ENCODE peak calls at places on chromosomes 12 and 14, in five cellular contexts. One of them, this sample, is unnamed.
A peak's percentile ranks its signal among the peaks of the same experiment; 100 is the strongest.

GRCh38 chr12:116458492-116458891 is 100.7 kb upstream of the MAP1LC3B2 start:
- DNase-seq in activated T-helper 9 cell treated with anti-CD3 and anti-CD28 coated beads, Interleukin-2, amount 50 U/mL, for 16 hours: no peak
- DNase-seq in ascending aorta: no peak
- DNase-seq in GDM1: no peak
- DNase-seq in Caco-2: no peak
- DNase-seq in this sample: no peak

GRCh38 chr12:50243507-50243906 is 39.8 kb downstream of the LIMA1 start:
- DNase-seq in activated T-helper 9 cell treated with anti-CD3 and anti-CD28 coated beads, Interleukin-2, amount 50 U/mL, for 16 hours: no peak
- DNase-seq in ascending aorta: no peak
- DNase-seq in GDM1: no peak
- DNase-seq in Caco-2: no peak
- DNase-seq in this sample: no peak

GRCh38 chr12:85029456-85029855 is 6.6 kb downstream of the TSPAN19 start:
- DNase-seq in activated T-helper 9 cell treated with anti-CD3 and anti-CD28 coated beads, Interleukin-2, amount 50 U/mL, for 16 hours: no peak
- DNase-seq in ascending aorta: no peak
- DNase-seq in GDM1: no peak
- DNase-seq in Caco-2: peak; percentile 4
- DNase-seq in this sample: peak; percentile 71

GRCh38 chr12:31599053-31599452 is 8.1 kb upstream of the DENND5B start:
- DNase-seq in activated T-helper 9 cell treated with anti-CD3 and anti-CD28 coated beads, Interleukin-2, amount 50 U/mL, for 16 hours: no peak
- DNase-seq in ascending aorta: no peak
- DNase-seq in GDM1: no peak
- DNase-seq in Caco-2: no peak
- DNase-seq in this sample: no peak

GRCh38 chr14:53715390-53715730 is 241.3 kb downstream of the BMP4 start:
- DNase-seq in activated T-helper 9 cell treated with anti-CD3 and anti-CD28 coated beads, Interleukin-2, amount 50 U/mL, for 16 hours: no peak
- DNase-seq in ascending aorta: no peak
- DNase-seq in GDM1: no peak
- DNase-seq in Caco-2: no peak
- DNase-seq in this sample: peak; percentile 45

GRCh38 chr12:11865835-11866234 is 204.9 kb upstream of the BCL2L14 start:
- DNase-seq in activated T-helper 9 cell treated with anti-CD3 and anti-CD28 coated beads, Interleukin-2, amount 50 U/mL, for 16 hours: no peak
- DNase-seq in ascending aorta: no peak
- DNase-seq in GDM1: no peak
- DNase-seq in Caco-2: no peak
- DNase-seq in this sample: no peak

GRCh38 chr12:716506-716905 is 35.9 kb upstream of the WNK1 start:
- DNase-seq in activated T-helper 9 cell treated with anti-CD3 and anti-CD28 coated beads, Interleukin-2, amount 50 U/mL, for 16 hours: peak; percentile 6
- DNase-seq in ascending aorta: no peak
- DNase-seq in GDM1: no peak
- DNase-seq in Caco-2: no peak
- DNase-seq in this sample: no peak

GRCh38 chr14:102568115-102568614 is 24.3 kb upstream of the RCOR1 start:
- DNase-seq in activated T-helper 9 cell treated with anti-CD3 and anti-CD28 coated beads, Interleukin-2, amount 50 U/mL, for 16 hours: peak; percentile 23
- DNase-seq in ascending aorta: no peak
- DNase-seq in GDM1: peak; percentile 19
- DNase-seq in Caco-2: peak; percentile 72
- DNase-seq in this sample: peak; percentile 78

GRCh38 chr12:15679146-15679545 is 110.0 kb downstream of the EPS8 start:
- DNase-seq in activated T-helper 9 cell treated with anti-CD3 and anti-CD28 coated beads, Interleukin-2, amount 50 U/mL, for 16 hours: no peak
- DNase-seq in ascending aorta: no peak
- DNase-seq in GDM1: no peak
- DNase-seq in Caco-2: no peak
- DNase-seq in this sample: no peak

GRCh38 chr12:39692258-39692853 is 72.8 kb upstream of the ABCD2 start:
- DNase-seq in activated T-helper 9 cell treated with anti-CD3 and anti-CD28 coated beads, Interleukin-2, amount 50 U/mL, for 16 hours: no peak
- DNase-seq in ascending aorta: no peak
- DNase-seq in GDM1: no peak
- DNase-seq in Caco-2: no peak
- DNase-seq in this sample: peak; percentile 34

GRCh38 chr12:3553681-3554546 is 62.9 kb downstream of the PRMT8 start:
- DNase-seq in activated T-helper 9 cell treated with anti-CD3 and anti-CD28 coated beads, Interleukin-2, amount 50 U/mL, for 16 hours: no peak
- DNase-seq in ascending aorta: no peak
- DNase-seq in GDM1: no peak
- DNase-seq in Caco-2: peak; percentile 23
- DNase-seq in this sample: no peak

GRCh38 chr12:11694528-11694927 is 45.1 kb downstream of the ETV6 start:
- DNase-seq in activated T-helper 9 cell treated with anti-CD3 and anti-CD28 coated beads, Interleukin-2, amount 50 U/mL, for 16 hours: no peak
- DNase-seq in ascending aorta: no peak
- DNase-seq in GDM1: no peak
- DNase-seq in Caco-2: no peak
- DNase-seq in this sample: no peak

GRCh38 chr14:71908141-71908540 is 24.1 kb upstream of the RGS6 start:
- DNase-seq in activated T-helper 9 cell treated with anti-CD3 and anti-CD28 coated beads, Interleukin-2, amount 50 U/mL, for 16 hours: no peak
- DNase-seq in ascending aorta: no peak
- DNase-seq in GDM1: no peak
- DNase-seq in Caco-2: no peak
- DNase-seq in this sample: peak; percentile 69

GRCh38 chr14:77485901-77486678 is 12.5 kb downstream of the ISM2 start:
- DNase-seq in activated T-helper 9 cell treated with anti-CD3 and anti-CD28 coated beads, Interleukin-2, amount 50 U/mL, for 16 hours: no peak
- DNase-seq in ascending aorta: no peak
- DNase-seq in GDM1: no peak
- DNase-seq in Caco-2: no peak
- DNase-seq in this sample: peak; percentile 46

GRCh38 chr14:77161011-77161410 is 19.4 kb upstream of the ZDHHC22 start:
- DNase-seq in activated T-helper 9 cell treated with anti-CD3 and anti-CD28 coated beads, Interleukin-2, amount 50 U/mL, for 16 hours: no peak
- DNase-seq in ascending aorta: no peak
- DNase-seq in GDM1: no peak
- DNase-seq in Caco-2: no peak
- DNase-seq in this sample: no peak

GRCh38 chr14:72766296-72766695 is 127.6 kb downstream of the DPF3 start:
- DNase-seq in activated T-helper 9 cell treated with anti-CD3 and anti-CD28 coated beads, Interleukin-2, amount 50 U/mL, for 16 hours: no peak
- DNase-seq in ascending aorta: no peak
- DNase-seq in GDM1: no peak
- DNase-seq in Caco-2: no peak
- DNase-seq in this sample: no peak

GRCh38 chr14:76919811-76920571 is 93.8 kb downstream of the LRRC74A start:
- DNase-seq in activated T-helper 9 cell treated with anti-CD3 and anti-CD28 coated beads, Interleukin-2, amount 50 U/mL, for 16 hours: no peak
- DNase-seq in ascending aorta: no peak
- DNase-seq in GDM1: peak; percentile 22
- DNase-seq in Caco-2: no peak
- DNase-seq in this sample: peak; percentile 53

GRCh38 chr12:108119126-108119973 is 9.7 kb upstream of the WSCD2 start:
- DNase-seq in activated T-helper 9 cell treated with anti-CD3 and anti-CD28 coated beads, Interleukin-2, amount 50 U/mL, for 16 hours: no peak
- DNase-seq in ascending aorta: no peak
- DNase-seq in GDM1: no peak
- DNase-seq in Caco-2: no peak
- DNase-seq in this sample: no peak

GRCh38 chr14:101365329-101366158 is 195.8 kb upstream of the DIO3 start:
- DNase-seq in activated T-helper 9 cell treated with anti-CD3 and anti-CD28 coated beads, Interleukin-2, amount 50 U/mL, for 16 hours: no peak
- DNase-seq in ascending aorta: no peak
- DNase-seq in GDM1: no peak
- DNase-seq in Caco-2: no peak
- DNase-seq in this sample: no peak

GRCh38 chr12:26878661-26879119 is 45.7 kb upstream of the ITPR2 start:
- DNase-seq in activated T-helper 9 cell treated with anti-CD3 and anti-CD28 coated beads, Interleukin-2, amount 50 U/mL, for 16 hours: no peak
- DNase-seq in ascending aorta: peak; percentile 65
- DNase-seq in GDM1: no peak
- DNase-seq in Caco-2: no peak
- DNase-seq in this sample: no peak

GRCh38 chr14:73208390-73208789 is 28.9 kb upstream of the PAPLN start:
- DNase-seq in activated T-helper 9 cell treated with anti-CD3 and anti-CD28 coated beads, Interleukin-2, amount 50 U/mL, for 16 hours: no peak
- DNase-seq in ascending aorta: no peak
- DNase-seq in GDM1: no peak
- DNase-seq in Caco-2: no peak
- DNase-seq in this sample: no peak

GRCh38 chr14:22515961-22516360 is 73.1 kb downstream of the DAD1 start:
- DNase-seq in activated T-helper 9 cell treated with anti-CD3 and anti-CD28 coated beads, Interleukin-2, amount 50 U/mL, for 16 hours: no peak
- DNase-seq in ascending aorta: no peak
- DNase-seq in GDM1: no peak
- DNase-seq in Caco-2: no peak
- DNase-seq in this sample: no peak

GRCh38 chr12:6970096-6970527 is 352 bp downstream of the PHB2 start:
- DNase-seq in activated T-helper 9 cell treated with anti-CD3 and anti-CD28 coated beads, Interleukin-2, amount 50 U/mL, for 16 hours: no peak
- DNase-seq in ascending aorta: no peak
- DNase-seq in GDM1: no peak
- DNase-seq in Caco-2: peak; percentile 63
- DNase-seq in this sample: no peak

GRCh38 chr12:14399871-14400270 is 34.4 kb downstream of the ATF7IP start:
- DNase-seq in activated T-helper 9 cell treated with anti-CD3 and anti-CD28 coated beads, Interleukin-2, amount 50 U/mL, for 16 hours: no peak
- DNase-seq in ascending aorta: no peak
- DNase-seq in GDM1: no peak
- DNase-seq in Caco-2: no peak
- DNase-seq in this sample: peak; percentile 54

GRCh38 chr14:103185051-103186027 is 62.1 kb downstream of the TNFAIP2 start:
- DNase-seq in activated T-helper 9 cell treated with anti-CD3 and anti-CD28 coated beads, Interleukin-2, amount 50 U/mL, for 16 hours: no peak
- DNase-seq in ascending aorta: no peak
- DNase-seq in GDM1: no peak
- DNase-seq in Caco-2: peak; percentile 45
- DNase-seq in this sample: peak; percentile 80

GRCh38 chr12:127150028-127150427 is 1116.9 kb upstream of the TMEM132C start:
- DNase-seq in activated T-helper 9 cell treated with anti-CD3 and anti-CD28 coated beads, Interleukin-2, amount 50 U/mL, for 16 hours: no peak
- DNase-seq in ascending aorta: no peak
- DNase-seq in GDM1: no peak
- DNase-seq in Caco-2: no peak
- DNase-seq in this sample: no peak

GRCh38 chr12:96334502-96334901 is 65.7 kb downstream of the CDK17 start:
- DNase-seq in activated T-helper 9 cell treated with anti-CD3 and anti-CD28 coated beads, Interleukin-2, amount 50 U/mL, for 16 hours: no peak
- DNase-seq in ascending aorta: no peak
- DNase-seq in GDM1: no peak
- DNase-seq in Caco-2: no peak
- DNase-seq in this sample: peak; percentile 25

GRCh38 chr12:4296749-4297148 is 23.2 kb downstream of the CCND2 start:
- DNase-seq in activated T-helper 9 cell treated with anti-CD3 and anti-CD28 coated beads, Interleukin-2, amount 50 U/mL, for 16 hours: no peak
- DNase-seq in ascending aorta: no peak
- DNase-seq in GDM1: no peak
- DNase-seq in Caco-2: no peak
- DNase-seq in this sample: no peak

GRCh38 chr12:24617471-24617870 is 331.4 kb downstream of the BCAT1 start:
- DNase-seq in activated T-helper 9 cell treated with anti-CD3 and anti-CD28 coated beads, Interleukin-2, amount 50 U/mL, for 16 hours: no peak
- DNase-seq in ascending aorta: no peak
- DNase-seq in GDM1: no peak
- DNase-seq in Caco-2: no peak
- DNase-seq in this sample: no peak

GRCh38 chr12:6363330-6364036 is 11.9 kb downstream of the SCNN1A start:
- DNase-seq in activated T-helper 9 cell treated with anti-CD3 and anti-CD28 coated beads, Interleukin-2, amount 50 U/mL, for 16 hours: peak; percentile 68
- DNase-seq in ascending aorta: peak; percentile 81
- DNase-seq in GDM1: no peak
- DNase-seq in Caco-2: peak; percentile 95
- DNase-seq in this sample: peak; percentile 84

GRCh38 chr12:52789637-52790426 is 6.1 kb downstream of the KRT3 start:
- DNase-seq in activated T-helper 9 cell treated with anti-CD3 and anti-CD28 coated beads, Interleukin-2, amount 50 U/mL, for 16 hours: no peak
- DNase-seq in ascending aorta: no peak
- DNase-seq in GDM1: no peak
- DNase-seq in Caco-2: no peak
- DNase-seq in this sample: no peak

GRCh38 chr12:22332191-22332590 is 2.3 kb downstream of the ST8SIA1 start:
- DNase-seq in activated T-helper 9 cell treated with anti-CD3 and anti-CD28 coated beads, Interleukin-2, amount 50 U/mL, for 16 hours: no peak
- DNase-seq in ascending aorta: no peak
- DNase-seq in GDM1: no peak
- DNase-seq in Caco-2: no peak
- DNase-seq in this sample: no peak

GRCh38 chr12:46524778-46525177 is 152.2 kb upstream of the SLC38A2 start:
- DNase-seq in activated T-helper 9 cell treated with anti-CD3 and anti-CD28 coated beads, Interleukin-2, amount 50 U/mL, for 16 hours: no peak
- DNase-seq in ascending aorta: peak; percentile 85
- DNase-seq in GDM1: no peak
- DNase-seq in Caco-2: no peak
- DNase-seq in this sample: no peak

This sample was measured in PC-3.